ENCODE peak calls at places on chromosomes 7 and 10, in six cellular contexts. One of them, this sample, is unnamed.
A peak's percentile ranks its signal among the peaks of the same experiment; 100 is the strongest.

GRCh38 chr10:94286898-94287297 is 75.8 kb downstream of the NOC3L start:
- DNase-seq in cerebellar cortex: no peak
- DNase-seq in DMS153: no peak
- DNase-seq in endothelial cell: no peak
- DNase-seq in HEK293T: no peak
- DNase-seq in activated gamma-delta T cell treated with anti-CD3 and anti-CD28 coated beads, Interleukin-2, amount 50 U/mL, for 16 hours: no peak
- DNase-seq in this sample: no peak

GRCh38 chr10:110780704-110781103 is 91.0 kb upstream of the PDCD4 start:
- DNase-seq in HEK293T: no peak
- DNase-seq in endothelial cell: no peak
- DNase-seq in activated gamma-delta T cell treated with anti-CD3 and anti-CD28 coated beads, Interleukin-2, amount 50 U/mL, for 16 hours: no peak
- DNase-seq in cerebellar cortex: no peak
- DNase-seq in DMS153: peak; percentile 51
- DNase-seq in this sample: peak; percentile 33

GRCh38 chr7:68269410-68269809 is 1272.8 kb downstream of the TYW1 start:
- DNase-seq in HEK293T: no peak
- DNase-seq in activated gamma-delta T cell treated with anti-CD3 and anti-CD28 coated beads, Interleukin-2, amount 50 U/mL, for 16 hours: no peak
- DNase-seq in DMS153: no peak
- DNase-seq in cerebellar cortex: no peak
- DNase-seq in endothelial cell: no peak
- DNase-seq in this sample: peak; percentile 50

GRCh38 chr7:78299088-78299487 is 500.5 kb downstream of the PHTF2 start:
- DNase-seq in activated gamma-delta T cell treated with anti-CD3 and anti-CD28 coated beads, Interleukin-2, amount 50 U/mL, for 16 hours: no peak
- DNase-seq in endothelial cell: no peak
- DNase-seq in DMS153: no peak
- DNase-seq in HEK293T: no peak
- DNase-seq in cerebellar cortex: no peak
- DNase-seq in this sample: no peak

GRCh38 chr10:86371691-86372090 is 5.1 kb upstream of the GRID1 start:
- DNase-seq in DMS153: no peak
- DNase-seq in endothelial cell: no peak
- DNase-seq in cerebellar cortex: no peak
- DNase-seq in HEK293T: no peak
- DNase-seq in activated gamma-delta T cell treated with anti-CD3 and anti-CD28 coated beads, Interleukin-2, amount 50 U/mL, for 16 hours: no peak
- DNase-seq in this sample: no peak

GRCh38 chr7:30142710-30143109 is 7.9 kb downstream of the MTURN start:
- DNase-seq in endothelial cell: no peak
- DNase-seq in HEK293T: no peak
- DNase-seq in activated gamma-delta T cell treated with anti-CD3 and anti-CD28 coated beads, Interleukin-2, amount 50 U/mL, for 16 hours: no peak
- DNase-seq in cerebellar cortex: no peak
- DNase-seq in DMS153: peak; percentile 59
- DNase-seq in this sample: no peak

GRCh38 chr7:158141221-158141582 is 446.4 kb downstream of the PTPRN2 start:
- DNase-seq in DMS153: no peak
- DNase-seq in activated gamma-delta T cell treated with anti-CD3 and anti-CD28 coated beads, Interleukin-2, amount 50 U/mL, for 16 hours: no peak
- DNase-seq in endothelial cell: no peak
- DNase-seq in cerebellar cortex: no peak
- DNase-seq in HEK293T: no peak
- DNase-seq in this sample: no peak

GRCh38 chr10:44975487-44976331 is 2.9 kb downstream of the DEPP1 start:
- DNase-seq in endothelial cell: no peak
- DNase-seq in cerebellar cortex: peak; percentile 33
- DNase-seq in DMS153: peak; percentile 78
- DNase-seq in activated gamma-delta T cell treated with anti-CD3 and anti-CD28 coated beads, Interleukin-2, amount 50 U/mL, for 16 hours: no peak
- DNase-seq in HEK293T: no peak
- DNase-seq in this sample: no peak

GRCh38 chr7:53500076-53500475 is 464.6 kb downstream of the POM121L12 start:
- DNase-seq in endothelial cell: no peak
- DNase-seq in HEK293T: no peak
- DNase-seq in cerebellar cortex: no peak
- DNase-seq in activated gamma-delta T cell treated with anti-CD3 and anti-CD28 coated beads, Interleukin-2, amount 50 U/mL, for 16 hours: no peak
- DNase-seq in DMS153: no peak
- DNase-seq in this sample: no peak

GRCh38 chr7:24831240-24831639 is 74.0 kb upstream of the GSDME start:
- DNase-seq in cerebellar cortex: no peak
- DNase-seq in DMS153: no peak
- DNase-seq in activated gamma-delta T cell treated with anti-CD3 and anti-CD28 coated beads, Interleukin-2, amount 50 U/mL, for 16 hours: no peak
- DNase-seq in endothelial cell: no peak
- DNase-seq in HEK293T: no peak
- DNase-seq in this sample: no peak

GRCh38 chr10:102919237-102919959 is 1.3 kb downstream of the CNNM2 start:
- DNase-seq in endothelial cell: peak; percentile 19
- DNase-seq in HEK293T: no peak
- DNase-seq in DMS153: no peak
- DNase-seq in activated gamma-delta T cell treated with anti-CD3 and anti-CD28 coated beads, Interleukin-2, amount 50 U/mL, for 16 hours: no peak
- DNase-seq in cerebellar cortex: peak; percentile 39
- DNase-seq in this sample: no peak

GRCh38 chr7:99386584-99387238 is 12.2 kb downstream of the ARPC1B start:
- DNase-seq in HEK293T: peak; percentile 49
- DNase-seq in activated gamma-delta T cell treated with anti-CD3 and anti-CD28 coated beads, Interleukin-2, amount 50 U/mL, for 16 hours: no peak
- DNase-seq in DMS153: no peak
- DNase-seq in endothelial cell: no peak
- DNase-seq in cerebellar cortex: peak; percentile 49
- DNase-seq in this sample: no peak

GRCh38 chr10:79979973-79980687 is 31.2 kb upstream of the SFTPD start:
- DNase-seq in cerebellar cortex: peak; percentile 72
- DNase-seq in activated gamma-delta T cell treated with anti-CD3 and anti-CD28 coated beads, Interleukin-2, amount 50 U/mL, for 16 hours: no peak
- DNase-seq in endothelial cell: no peak
- DNase-seq in HEK293T: no peak
- DNase-seq in DMS153: peak; percentile 27
- DNase-seq in this sample: peak; percentile 42

GRCh38 chr7:16345979-16346958 is 75.1 kb downstream of the CRPPA start:
- DNase-seq in HEK293T: no peak
- DNase-seq in DMS153: no peak
- DNase-seq in cerebellar cortex: no peak
- DNase-seq in activated gamma-delta T cell treated with anti-CD3 and anti-CD28 coated beads, Interleukin-2, amount 50 U/mL, for 16 hours: no peak
- DNase-seq in endothelial cell: no peak
- DNase-seq in this sample: no peak

GRCh38 chr7:18890885-18891621 is 226.4 kb downstream of the TWIST1 start:
- DNase-seq in cerebellar cortex: no peak
- DNase-seq in activated gamma-delta T cell treated with anti-CD3 and anti-CD28 coated beads, Interleukin-2, amount 50 U/mL, for 16 hours: no peak
- DNase-seq in HEK293T: no peak
- DNase-seq in DMS153: no peak
- DNase-seq in endothelial cell: no peak
- DNase-seq in this sample: no peak

GRCh38 chr7:39683216-39683845 is 60.0 kb downstream of the RALA start:
- DNase-seq in DMS153: no peak
- DNase-seq in cerebellar cortex: peak; percentile 9
- DNase-seq in activated gamma-delta T cell treated with anti-CD3 and anti-CD28 coated beads, Interleukin-2, amount 50 U/mL, for 16 hours: no peak
- DNase-seq in endothelial cell: no peak
- DNase-seq in HEK293T: no peak
- DNase-seq in this sample: peak; percentile 6

GRCh38 chr10:11468126-11468742 is 143.2 kb downstream of the USP6NL start:
- DNase-seq in activated gamma-delta T cell treated with anti-CD3 and anti-CD28 coated beads, Interleukin-2, amount 50 U/mL, for 16 hours: no peak
- DNase-seq in DMS153: no peak
- DNase-seq in HEK293T: no peak
- DNase-seq in cerebellar cortex: no peak
- DNase-seq in endothelial cell: no peak
- DNase-seq in this sample: no peak

GRCh38 chr7:29995652-29996051 is 6.1 kb upstream of the SCRN1 start:
- DNase-seq in endothelial cell: no peak
- DNase-seq in DMS153: no peak
- DNase-seq in HEK293T: no peak
- DNase-seq in cerebellar cortex: no peak
- DNase-seq in activated gamma-delta T cell treated with anti-CD3 and anti-CD28 coated beads, Interleukin-2, amount 50 U/mL, for 16 hours: no peak
- DNase-seq in this sample: no peak

GRCh38 chr10:127347202-127347959 is 151.0 kb upstream of the INSYN2A start:
- DNase-seq in HEK293T: no peak
- DNase-seq in activated gamma-delta T cell treated with anti-CD3 and anti-CD28 coated beads, Interleukin-2, amount 50 U/mL, for 16 hours: no peak
- DNase-seq in endothelial cell: no peak
- DNase-seq in DMS153: no peak
- DNase-seq in cerebellar cortex: no peak
- DNase-seq in this sample: no peak

GRCh38 chr7:156968183-156968582 is 18.7 kb downstream of the NOM1 start:
- DNase-seq in HEK293T: no peak
- DNase-seq in DMS153: no peak
- DNase-seq in activated gamma-delta T cell treated with anti-CD3 and anti-CD28 coated beads, Interleukin-2, amount 50 U/mL, for 16 hours: no peak
- DNase-seq in cerebellar cortex: no peak
- DNase-seq in endothelial cell: no peak
- DNase-seq in this sample: no peak

GRCh38 chr7:80711521-80711920 is 73.1 kb downstream of the CD36 start:
- DNase-seq in cerebellar cortex: no peak
- DNase-seq in HEK293T: no peak
- DNase-seq in DMS153: no peak
- DNase-seq in activated gamma-delta T cell treated with anti-CD3 and anti-CD28 coated beads, Interleukin-2, amount 50 U/mL, for 16 hours: no peak
- DNase-seq in endothelial cell: no peak
- DNase-seq in this sample: no peak

This sample was measured in NCI-H2029 treated with DMSO at 0.1 percent for 48 hours.